ENCODE peak calls at places on chromosomes 6 and 20, in five cellular contexts. G, E, L, C and X are unnamed samples.
A peak's percentile ranks its signal among the peaks of the same experiment; 100 is the strongest.

GRCh38 chr6:43455034-43455747 is at the start of gene DLK2:
- DNase-seq in G (no peak), E (no peak), L (no peak), C (no peak), X (no peak)

GRCh38 chr20:21099653-21100589 is 6.2 kb downstream of the LINC00237 start:
- DNase-seq in G (peak; percentile 90), E (no peak), L (no peak), C (no peak), X (no peak)

GRCh38 chr20:41694796-41695195 is 76.6 kb upstream of the CHD6 start:
- DNase-seq in G (no peak), E (no peak), L (no peak), C (no peak), X (no peak)

GRCh38 chr6:37473364-37474095 is 26.2 kb downstream of the CCDC167 start:
- DNase-seq in G (peak; percentile 91), E (peak; percentile 54), L (peak; percentile 45), C (peak; percentile 45), X (peak; percentile 54)

GRCh38 chr20:39862613-39863012 is 826.4 kb downstream of the MAFB start:
- DNase-seq in G (no peak), E (no peak), L (no peak), C (no peak), X (peak; percentile 79)

GRCh38 chr20:48523191-48523757 is 304.5 kb downstream of the PREX1 start:
- DNase-seq in G (peak; percentile 12), E (peak; percentile 34), L (no peak), C (no peak), X (peak; percentile 66)

GRCh38 chr6:140462495-140463311 is 1088.3 kb upstream of the CITED2 start:
- DNase-seq in G (no peak), E (peak; percentile 54), L (no peak), C (peak; percentile 45), X (peak; percentile 82)

GRCh38 chr6:102493485-102493884 is 1100.0 kb downstream of the GRIK2 start:
- DNase-seq in G (no peak), E (no peak), L (no peak), C (no peak), X (no peak)

GRCh38 chr6:168535711-168536110 is 94.7 kb downstream of the SMOC2 start:
- DNase-seq in G (peak; percentile 59), E (no peak), L (no peak), C (no peak), X (no peak)

GRCh38 chr6:91868539-91869202 is 1281.8 kb upstream of the MAP3K7 start:
- DNase-seq in G (no peak), E (no peak), L (no peak), C (no peak), X (no peak)
- H3K4me3 ChIP-seq in G (no peak overlapping the region), E (no peak overlapping the region), L (no peak overlapping the region), C (no peak overlapping the region), X (no peak overlapping the region)

DNA sequence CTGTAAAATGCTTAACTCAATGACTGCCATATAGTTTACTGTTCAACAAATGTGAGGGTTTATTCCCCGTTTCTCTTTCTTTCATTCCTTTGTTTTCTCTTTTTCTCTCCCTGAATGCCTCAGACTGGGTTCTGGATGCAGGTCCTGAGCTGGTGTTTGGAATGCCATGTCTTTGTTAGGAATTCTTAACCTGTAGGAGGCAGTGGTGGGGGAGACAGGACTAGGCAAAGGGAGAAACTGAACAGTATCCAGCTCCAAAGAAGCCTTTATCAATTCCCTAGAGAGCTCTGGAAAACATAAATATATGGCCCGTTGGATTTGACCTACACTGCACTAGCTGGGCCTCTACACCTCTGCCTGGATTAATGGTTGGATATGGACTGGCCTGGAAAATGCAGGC is 621.2 kb upstream of the SLC35B3 start:
- DNase-seq in G (no peak), E (no peak), L (no peak), C (no peak), X (no peak)
- H3K4me3 ChIP-seq in G (no peak overlapping the region), E (no peak overlapping the region), L (no peak overlapping the region), C (no peak overlapping the region), X (no peak overlapping the region)

DNA sequence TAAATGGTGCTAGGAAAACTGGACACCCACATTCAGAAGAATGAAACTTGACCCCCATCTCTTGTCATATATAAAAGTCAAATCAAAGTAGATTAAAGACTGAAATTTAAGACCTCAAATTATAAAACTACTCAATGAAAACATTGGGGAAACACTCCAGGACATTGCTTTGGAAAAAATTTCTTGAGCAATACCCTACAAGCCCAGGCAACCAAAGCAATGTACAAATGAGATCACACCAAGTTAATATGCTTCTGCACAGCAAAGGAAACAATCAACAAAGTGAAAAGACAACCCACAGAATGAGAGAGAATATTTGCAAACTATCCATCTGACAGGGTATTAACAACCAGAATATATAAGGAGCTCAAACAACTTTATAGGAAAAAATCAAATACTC is 407.9 kb upstream of the BTBD3 start:
- DNase-seq in G (no peak), E (no peak), L (no peak), C (no peak), X (no peak)
- H3K4me3 ChIP-seq in G (no peak overlapping the region), E (no peak overlapping the region), L (no peak overlapping the region), C (no peak overlapping the region), X (no peak overlapping the region)

GRCh38 chr6:137416376-137417109 is 77.7 kb downstream of the OLIG3 start:
- DNase-seq in G (no peak), E (peak; percentile 36), L (no peak), C (no peak), X (peak; percentile 59)
- H3K4me3 ChIP-seq in G (no peak overlapping the region), E (no peak overlapping the region), L (no peak overlapping the region), C (no peak overlapping the region), X (no peak overlapping the region)

DNA sequence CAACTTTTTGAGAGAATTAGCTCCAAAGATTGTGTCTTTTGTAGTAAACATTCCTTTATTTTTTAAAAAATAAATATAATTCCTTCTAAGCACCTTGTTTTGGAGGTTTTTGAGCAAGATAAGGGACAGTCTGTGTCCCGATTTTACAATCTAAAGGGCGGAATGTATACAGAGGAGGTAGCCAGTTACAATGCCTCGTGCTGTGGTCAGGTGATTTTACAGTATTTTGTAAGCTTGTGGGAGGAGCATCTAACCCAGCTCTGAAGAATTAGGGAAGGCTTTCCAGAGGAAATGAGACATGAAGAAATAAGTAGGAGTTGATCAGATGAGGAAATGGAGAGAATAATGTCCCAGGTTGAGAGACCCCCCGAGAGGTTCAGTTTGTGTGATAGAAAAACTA is 1.3 kb downstream of the HINT3 start:
- DNase-seq in G (no peak), E (peak; percentile 22), L (no peak), C (no peak), X (peak; percentile 33)
- H3K4me3 ChIP-seq in G (no peak overlapping the region), E (peak overlapping the region; percentile 93), L (peak overlapping the region; percentile 89), C (peak overlapping the region; percentile 81), X (peak overlapping the region; percentile 100)

GRCh38 chr6:10884245-10884972 is 2.4 kb upstream of the SYCP2L start:
- DNase-seq in G (no peak), E (no peak), L (no peak), C (no peak), X (no peak)
- H3K4me3 ChIP-seq in G (no peak overlapping the region), E (no peak overlapping the region), L (no peak overlapping the region), C (no peak overlapping the region), X (no peak overlapping the region)